ENCODE peak calls at places on chromosomes 4 and X, in six cellular contexts. U, L, M, P, A and J are unnamed samples.

GRCh38 chrX:52923781-52924241 is 26.7 kb downstream of the FAM156B start:
- DNase-seq in L (no peak), M (no peak), P (peak), U (peak), A (peak), J (no peak)

GRCh38 chr4:176193126-176193525 is 2.3 kb downstream of the SPATA4 start:
- DNase-seq in A (no peak), M (no peak), U (no peak), P (no peak), L (no peak), J (no peak)

GRCh38 chr4:38562751-38563198 is 101.2 kb upstream of the KLF3 start:
- DNase-seq in A (peak), M (no peak), L (no peak), P (peak), U (no peak), J (peak)

GRCh38 chr4:54942735-54943134 is 182.7 kb downstream of the KDR start:
- DNase-seq in A (no peak), L (no peak), U (no peak), M (no peak), P (no peak), J (no peak)

GRCh38 chrX:50117477-50117876 is 83.3 kb downstream of the AKAP4 start:
- DNase-seq in U (no peak), M (no peak), P (no peak), L (no peak), A (no peak), J (no peak)

GRCh38 chr4:30269850-30270249 is 450.3 kb upstream of the PCDH7 start:
- DNase-seq in A (peak), P (no peak), M (no peak), U (no peak), L (no peak), J (no peak)

GRCh38 chrX:9923357-9923756 is 43.8 kb upstream of the CLDN34 start:
- DNase-seq in L (no peak), M (no peak), P (no peak), U (no peak), A (no peak), J (no peak)

GRCh38 chr4:78414116-78414515 is 137.5 kb upstream of the ANXA3 start:
- DNase-seq in P (no peak), U (no peak), A (no peak), L (no peak), M (no peak), J (no peak)

GRCh38 chrX:109918753-109919152 is 84.2 kb upstream of the TMEM164 start:
- DNase-seq in L (no peak), P (no peak), A (no peak), M (no peak), U (no peak), J (no peak)

GRCh38 chrX:37599735-37600134 is 28.3 kb downstream of the LANCL3 start:
- DNase-seq in P (no peak), M (no peak), A (no peak), L (no peak), U (peak), J (no peak)

GRCh38 chr4:98653890-98654867 is 4.2 kb downstream of the TSPAN5 start:
- DNase-seq in P (no peak), U (no peak), L (no peak), A (peak), M (peak), J (no peak)

GRCh38 chr4:22434895-22435294 is 81.0 kb downstream of the ADGRA3 start:
- DNase-seq in A (peak), M (no peak), L (peak), U (peak), P (no peak), J (no peak)

GRCh38 chr4:27381806-27382205 is 521.2 kb downstream of the STIM2 start:
- DNase-seq in P (no peak), A (no peak), M (no peak), L (no peak), U (no peak), J (no peak)

GRCh38 chrX:140762061-140762460 is 52.5 kb downstream of the LINC00632 start:
- DNase-seq in A (peak), L (peak), U (peak), P (no peak), M (peak), J (peak)

GRCh38 chr4:140300271-140300970 is 73.0 kb upstream of the SCOC start:
- DNase-seq in U (no peak), L (no peak), A (peak), M (peak), P (no peak), J (no peak)

GRCh38 chrX:55056820-55057690 is 17.8 kb upstream of the PAGE2B start:
- DNase-seq in A (no peak), P (no peak), U (no peak), M (no peak), L (no peak), J (no peak)

GRCh38 chr4:1413221-1413663 is 7.0 kb upstream of the NKX1-1 start:
- DNase-seq in A (no peak), L (no peak), P (no peak), U (peak), M (no peak), J (no peak)

GRCh38 chr4:183876268-183876934 is 28.7 kb upstream of the STOX2 start:
- DNase-seq in P (peak), U (peak), L (no peak), A (peak), M (peak), J (no peak)

DNA sequence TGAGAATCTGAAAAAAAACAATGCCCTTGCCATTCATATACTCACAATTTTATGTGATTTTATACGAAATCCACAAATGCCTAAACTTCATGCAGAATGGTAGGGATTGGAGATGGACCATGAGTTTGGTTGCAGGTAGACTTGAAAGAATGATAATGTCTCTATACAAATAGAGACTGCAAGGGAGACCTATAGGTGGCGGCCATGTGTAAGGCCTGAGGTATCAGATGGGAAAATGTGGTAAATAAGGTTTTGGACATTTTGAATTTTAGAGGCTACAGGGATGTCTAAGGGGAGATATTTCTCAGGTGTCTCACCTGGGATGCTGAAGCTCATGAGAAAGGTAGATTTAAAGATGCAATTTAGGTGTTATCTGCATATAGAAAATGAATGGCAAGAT is 78.0 kb downstream of the GABRB1 start:
- DNase-seq in M (no peak), L (no peak), P (no peak), U (no peak), A (no peak), J (no peak)
- TF ChIP-seq CTCF in M (no peak), L (peak), P (no peak), U (no peak), A (no peak), J (no peak)

GRCh38 chr4:6612961-6613675 is 27.4 kb upstream of the MRFAP1 start:
- DNase-seq in A (no peak), L (no peak), P (no peak), U (no peak), M (no peak), J (no peak)

GRCh38 chr4:6613676-6614651 is 26.5 kb upstream of the MRFAP1 start:
- DNase-seq in P (no peak), U (no peak), M (no peak), L (no peak), A (no peak), J (no peak)

GRCh38 chr4:6617246-6617645 is 23.2 kb upstream of the MRFAP1 start:
- DNase-seq in U (no peak), M (no peak), A (no peak), P (no peak), L (no peak), J (no peak)

GRCh38 chr4:6616087-6616995 is 24.1 kb upstream of the MRFAP1 start:
- DNase-seq in A (no peak), M (no peak), P (no peak), U (no peak), L (no peak), J (no peak)

DNA sequence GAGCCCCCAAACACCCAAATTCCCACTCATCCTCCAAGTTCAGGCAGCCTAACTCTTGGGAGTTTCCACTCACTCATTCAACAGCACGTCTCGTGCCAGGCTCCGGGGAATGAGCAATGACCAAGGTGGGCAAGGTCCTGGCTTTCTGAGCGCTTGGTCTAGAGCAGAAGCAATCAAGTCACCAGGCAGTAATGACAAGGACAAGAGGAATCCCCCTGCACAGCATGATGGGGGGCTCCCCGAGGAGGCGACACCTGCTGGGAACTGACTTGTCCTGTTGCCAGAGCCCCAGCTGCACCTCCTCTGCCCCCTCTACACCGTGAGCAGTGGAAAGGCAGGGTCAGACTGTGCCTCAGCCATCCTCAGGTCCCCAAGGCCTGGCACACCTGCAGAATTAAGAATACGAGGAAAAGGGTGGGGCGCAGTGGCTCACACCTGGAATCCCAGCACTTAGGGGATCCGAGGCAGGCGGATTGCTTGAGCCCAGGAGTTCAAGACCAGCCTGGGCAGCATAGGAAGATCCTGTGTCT is 25.7 kb upstream of the MRFAP1 start:
- DNase-seq in L (no peak), A (no peak), P (no peak), M (no peak), U (no peak), J (no peak)
- TF ChIP-seq CTCF in L (no peak), A (no peak), P (no peak), M (no peak), U (no peak), J (no peak)

GRCh38 chrX:57528670-57529255 is 63.0 kb upstream of the ZXDB start:
- DNase-seq in P (no peak), U (no peak), M (no peak), L (no peak), A (peak), J (no peak)
- TF ChIP-seq CTCF in P (peak), U (no peak), M (peak), L (peak), A (peak), J (no peak)

DNA sequence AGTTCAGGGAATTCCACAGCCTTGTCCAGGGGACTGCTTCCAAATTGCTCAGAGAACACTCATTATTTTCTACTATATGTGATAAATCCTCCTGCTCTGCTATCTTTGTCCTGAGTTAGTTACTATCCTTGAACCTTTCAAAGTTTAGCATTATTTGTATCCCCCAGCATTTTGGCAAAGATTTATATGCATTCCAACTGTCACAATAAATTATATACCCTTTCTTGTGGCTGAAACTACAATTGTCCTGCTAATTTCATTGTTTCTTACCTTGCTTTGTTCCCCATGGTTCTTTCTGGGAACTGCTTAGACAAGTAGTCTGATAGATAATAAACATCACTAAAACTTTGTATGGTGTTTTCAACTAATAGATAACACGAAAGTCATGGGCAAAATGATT is 40.5 kb downstream of the TECRL start:
- DNase-seq in A (no peak), U (no peak), M (no peak), L (no peak), P (no peak), J (no peak)
- TF ChIP-seq CTCF in A (no peak), U (no peak), M (no peak), L (no peak), P (no peak), J (no peak)

DNA sequence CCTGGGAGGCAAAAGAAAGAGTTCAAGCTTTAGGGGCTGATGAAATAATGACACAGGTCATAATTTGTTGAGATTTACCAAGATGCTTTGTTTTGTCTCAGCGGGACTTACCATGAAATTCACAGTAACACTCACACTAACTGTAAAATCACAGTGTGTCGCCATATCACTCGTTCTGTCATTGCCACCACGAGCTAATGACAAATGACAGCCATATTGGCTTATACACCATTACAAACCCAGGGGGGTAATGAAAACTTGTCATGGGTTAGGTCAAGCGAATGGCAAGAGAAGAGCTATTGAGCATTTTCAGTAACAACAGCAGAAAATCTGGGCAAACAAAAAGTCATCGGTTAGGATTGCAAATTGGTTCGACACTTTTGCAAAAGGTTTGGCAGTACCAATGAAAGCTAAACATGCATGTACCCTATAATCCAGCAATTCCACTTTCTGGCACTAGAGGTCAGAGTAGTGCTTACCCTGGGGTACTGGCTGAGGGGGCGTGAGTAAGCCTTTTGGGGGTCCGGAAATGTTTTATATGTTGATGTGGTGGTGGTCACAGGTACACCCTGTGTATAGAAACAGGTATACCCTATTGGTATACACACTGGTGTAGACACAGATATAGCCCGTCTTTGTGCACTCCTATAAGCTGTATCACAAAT is 83.9 kb upstream of the RAI2 start:
- DNase-seq in M (no peak), P (no peak), L (peak), U (no peak), A (peak), J (peak)
- TF ChIP-seq CTCF in M (peak), P (peak), L (peak), U (peak), A (peak), J (peak)

GRCh38 chr4:153232768-153233167 is 28.5 kb downstream of the TRIM2 start:
- DNase-seq in M (no peak), L (no peak), P (no peak), U (peak), A (peak), J (no peak)
- TF ChIP-seq CTCF in M (peak), L (peak), P (no peak), U (no peak), A (no peak), J (no peak)

DNA sequence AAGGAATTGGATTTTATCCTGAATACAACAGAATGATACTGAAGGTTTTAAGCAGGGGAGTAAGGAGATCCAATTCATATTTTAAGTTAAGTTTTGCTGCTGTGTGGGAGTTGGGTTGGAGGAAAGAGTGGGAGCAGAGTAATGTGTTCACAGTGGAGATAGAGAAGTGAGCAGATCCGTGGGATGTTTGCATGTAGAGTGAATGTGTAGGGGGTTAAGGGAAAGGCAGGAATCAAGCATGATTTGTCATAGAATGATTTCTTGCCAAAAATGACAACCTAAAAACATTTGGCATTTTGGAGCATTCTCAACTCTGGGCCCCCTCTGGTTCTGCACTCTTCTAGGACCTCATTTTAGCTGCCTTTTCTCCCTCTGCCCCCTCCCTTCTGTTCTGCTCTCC is 76.6 kb downstream of the ARHGAP10 start:
- DNase-seq in L (no peak), P (no peak), M (no peak), A (no peak), U (no peak), J (no peak)
- TF ChIP-seq CTCF in L (no peak), P (no peak), M (no peak), A (no peak), U (no peak), J (no peak)

GRCh38 chr4:66777097-66777496 is 768.2 kb downstream of the CENPC start:
- DNase-seq in A (no peak), U (no peak), M (no peak), P (no peak), L (no peak), J (no peak)
- TF ChIP-seq CTCF in A (no peak), U (no peak), M (no peak), P (no peak), L (no peak), J (no peak)